ENCODE peak calls at places on chromosomes 16 and 17, in ten cellular contexts. One of them, this sample, is unnamed.

GRCh38 chr17:71409712-71410111 is 711.1 kb upstream of the SOX9 start:
- DNase-seq in PC-3: peak; percentile 81
- DNase-seq in bronchial epithelial cell: peak; percentile 95
- DNase-seq in upper lobe of left lung: no peak
- DNase-seq in A549: peak; percentile 41
- DNase-seq in fibroblast of the aortic adventitia: peak; percentile 39
- DNase-seq in left lung: no peak
- DNase-seq in AG09309: peak; percentile 88
- DNase-seq in HFF-Myc: peak; percentile 42
- DNase-seq in thoracic aorta: no peak
- DNase-seq in this sample: no peak

GRCh38 chr16:9334091-9334490 is 242.6 kb downstream of the HAPSTR1 start:
- DNase-seq in thoracic aorta: no peak
- DNase-seq in HFF-Myc: no peak
- DNase-seq in upper lobe of left lung: no peak
- DNase-seq in A549: no peak
- DNase-seq in fibroblast of the aortic adventitia: no peak
- DNase-seq in left lung: no peak
- DNase-seq in AG09309: no peak
- DNase-seq in PC-3: no peak
- DNase-seq in bronchial epithelial cell: no peak
- DNase-seq in this sample: no peak

GRCh38 chr17:74671031-74671771 is 41.5 kb downstream of the CD300LF start:
- DNase-seq in left lung: peak; percentile 94
- DNase-seq in PC-3: peak; percentile 63
- DNase-seq in AG09309: peak; percentile 5
- DNase-seq in upper lobe of left lung: peak; percentile 83
- DNase-seq in A549: peak; percentile 80
- DNase-seq in fibroblast of the aortic adventitia: peak; percentile 71
- DNase-seq in thoracic aorta: no peak
- DNase-seq in HFF-Myc: peak; percentile 40
- DNase-seq in bronchial epithelial cell: peak; percentile 37
- DNase-seq in this sample: peak; percentile 32

GRCh38 chr17:61325382-61326073 is 74.1 kb upstream of the TBX2 start:
- DNase-seq in A549: no peak
- DNase-seq in bronchial epithelial cell: no peak
- DNase-seq in thoracic aorta: no peak
- DNase-seq in HFF-Myc: no peak
- DNase-seq in fibroblast of the aortic adventitia: peak; percentile 66
- DNase-seq in PC-3: peak; percentile 82
- DNase-seq in AG09309: no peak
- DNase-seq in left lung: no peak
- DNase-seq in upper lobe of left lung: no peak
- DNase-seq in this sample: no peak

GRCh38 chr17:18859256-18859655 is 1.3 kb downstream of the PRPSAP2 start:
- DNase-seq in A549: no peak
- DNase-seq in PC-3: peak; percentile 28
- DNase-seq in bronchial epithelial cell: peak; percentile 47
- DNase-seq in AG09309: peak; percentile 20
- DNase-seq in HFF-Myc: no peak
- DNase-seq in fibroblast of the aortic adventitia: peak; percentile 81
- DNase-seq in left lung: no peak
- DNase-seq in upper lobe of left lung: no peak
- DNase-seq in thoracic aorta: no peak
- DNase-seq in this sample: peak; percentile 19

GRCh38 chr17:9948967-9949366 is 43.9 kb upstream of the RCVRN start:
- DNase-seq in thoracic aorta: no peak
- DNase-seq in AG09309: no peak
- DNase-seq in HFF-Myc: no peak
- DNase-seq in PC-3: no peak
- DNase-seq in A549: no peak
- DNase-seq in upper lobe of left lung: no peak
- DNase-seq in fibroblast of the aortic adventitia: no peak
- DNase-seq in left lung: no peak
- DNase-seq in bronchial epithelial cell: no peak
- DNase-seq in this sample: no peak

GRCh38 chr16:50460538-50461399 is 87.4 kb upstream of the NKD1 start:
- DNase-seq in bronchial epithelial cell: no peak
- DNase-seq in thoracic aorta: no peak
- DNase-seq in PC-3: no peak
- DNase-seq in upper lobe of left lung: no peak
- DNase-seq in AG09309: no peak
- DNase-seq in A549: no peak
- DNase-seq in fibroblast of the aortic adventitia: no peak
- DNase-seq in HFF-Myc: no peak
- DNase-seq in left lung: no peak
- DNase-seq in this sample: no peak

GRCh38 chr17:72560303-72561247 is 439.8 kb downstream of the SOX9 start:
- DNase-seq in thoracic aorta: no peak
- DNase-seq in fibroblast of the aortic adventitia: peak; percentile 61
- DNase-seq in HFF-Myc: no peak
- DNase-seq in left lung: peak; percentile 83
- DNase-seq in PC-3: peak; percentile 92
- DNase-seq in bronchial epithelial cell: peak; percentile 53
- DNase-seq in AG09309: no peak
- DNase-seq in upper lobe of left lung: peak; percentile 85
- DNase-seq in A549: peak; percentile 87
- DNase-seq in this sample: no peak

GRCh38 chr16:82967424-82967823 is 340.7 kb downstream of the CDH13 start:
- DNase-seq in HFF-Myc: no peak
- DNase-seq in fibroblast of the aortic adventitia: no peak
- DNase-seq in AG09309: no peak
- DNase-seq in upper lobe of left lung: no peak
- DNase-seq in bronchial epithelial cell: no peak
- DNase-seq in A549: no peak
- DNase-seq in thoracic aorta: no peak
- DNase-seq in left lung: no peak
- DNase-seq in PC-3: no peak
- DNase-seq in this sample: no peak

GRCh38 chr16:53429221-53429943 is 4.9 kb upstream of the RBL2 start:
- DNase-seq in left lung: no peak
- DNase-seq in PC-3: peak; percentile 55
- DNase-seq in upper lobe of left lung: no peak
- DNase-seq in A549: no peak
- DNase-seq in fibroblast of the aortic adventitia: peak; percentile 85
- DNase-seq in AG09309: peak; percentile 37
- DNase-seq in HFF-Myc: no peak
- DNase-seq in thoracic aorta: no peak
- DNase-seq in bronchial epithelial cell: peak; percentile 44
- DNase-seq in this sample: peak; percentile 14

GRCh38 chr16:84560269-84560668 is 55.8 kb upstream of the MEAK7 start:
- DNase-seq in HFF-Myc: no peak
- DNase-seq in A549: no peak
- DNase-seq in left lung: no peak
- DNase-seq in thoracic aorta: no peak
- DNase-seq in fibroblast of the aortic adventitia: no peak
- DNase-seq in AG09309: no peak
- DNase-seq in upper lobe of left lung: no peak
- DNase-seq in PC-3: no peak
- DNase-seq in bronchial epithelial cell: no peak
- DNase-seq in this sample: no peak

GRCh38 chr17:40794466-40794865 is 5.3 kb downstream of the KRT28 start:
- DNase-seq in thoracic aorta: no peak
- DNase-seq in left lung: no peak
- DNase-seq in HFF-Myc: no peak
- DNase-seq in fibroblast of the aortic adventitia: no peak
- DNase-seq in bronchial epithelial cell: no peak
- DNase-seq in A549: no peak
- DNase-seq in PC-3: no peak
- DNase-seq in upper lobe of left lung: no peak
- DNase-seq in AG09309: no peak
- DNase-seq in this sample: no peak

GRCh38 chr17:15462962-15463361 is 4.5 kb downstream of the CDRT4 start:
- DNase-seq in upper lobe of left lung: no peak
- DNase-seq in HFF-Myc: no peak
- DNase-seq in fibroblast of the aortic adventitia: peak; percentile 77
- DNase-seq in PC-3: no peak
- DNase-seq in bronchial epithelial cell: no peak
- DNase-seq in AG09309: no peak
- DNase-seq in thoracic aorta: no peak
- DNase-seq in left lung: no peak
- DNase-seq in A549: no peak
- DNase-seq in this sample: no peak

GRCh38 chr16:13503960-13504635 is 415.9 kb upstream of the ERCC4 start:
- DNase-seq in upper lobe of left lung: no peak
- DNase-seq in bronchial epithelial cell: no peak
- DNase-seq in left lung: no peak
- DNase-seq in fibroblast of the aortic adventitia: no peak
- DNase-seq in AG09309: no peak
- DNase-seq in HFF-Myc: no peak
- DNase-seq in A549: no peak
- DNase-seq in thoracic aorta: no peak
- DNase-seq in PC-3: no peak
- DNase-seq in this sample: no peak

GRCh38 chr17:8121531-8122390 is 2.1 kb downstream of the HES7 start:
- DNase-seq in left lung: peak; percentile 85
- DNase-seq in A549: peak; percentile 92
- DNase-seq in HFF-Myc: no peak
- DNase-seq in thoracic aorta: no peak
- DNase-seq in bronchial epithelial cell: no peak
- DNase-seq in PC-3: peak; percentile 47
- DNase-seq in AG09309: no peak
- DNase-seq in fibroblast of the aortic adventitia: peak; percentile 45
- DNase-seq in upper lobe of left lung: no peak
- DNase-seq in this sample: no peak

GRCh38 chr16:23857901-23858300 is 22.1 kb downstream of the PRKCB start:
- DNase-seq in left lung: no peak
- DNase-seq in fibroblast of the aortic adventitia: no peak
- DNase-seq in PC-3: no peak
- DNase-seq in upper lobe of left lung: no peak
- DNase-seq in thoracic aorta: no peak
- DNase-seq in A549: no peak
- DNase-seq in bronchial epithelial cell: no peak
- DNase-seq in HFF-Myc: no peak
- DNase-seq in AG09309: no peak
- DNase-seq in this sample: no peak
- H3K4me3 ChIP-seq in left lung: no peak overlapping the region
- H3K4me3 ChIP-seq in fibroblast of the aortic adventitia: no peak overlapping the region
- H3K4me3 ChIP-seq in PC-3: no peak overlapping the region
- H3K4me3 ChIP-seq in upper lobe of left lung: no peak overlapping the region
- H3K4me3 ChIP-seq in thoracic aorta: no peak overlapping the region
- H3K4me3 ChIP-seq in A549: no peak overlapping the region
- H3K4me3 ChIP-seq in bronchial epithelial cell: no peak overlapping the region
- H3K4me3 ChIP-seq in HFF-Myc: no peak overlapping the region
- H3K4me3 ChIP-seq in AG09309: no peak overlapping the region
- H3K4me3 ChIP-seq in this sample: no peak overlapping the region

DNA sequence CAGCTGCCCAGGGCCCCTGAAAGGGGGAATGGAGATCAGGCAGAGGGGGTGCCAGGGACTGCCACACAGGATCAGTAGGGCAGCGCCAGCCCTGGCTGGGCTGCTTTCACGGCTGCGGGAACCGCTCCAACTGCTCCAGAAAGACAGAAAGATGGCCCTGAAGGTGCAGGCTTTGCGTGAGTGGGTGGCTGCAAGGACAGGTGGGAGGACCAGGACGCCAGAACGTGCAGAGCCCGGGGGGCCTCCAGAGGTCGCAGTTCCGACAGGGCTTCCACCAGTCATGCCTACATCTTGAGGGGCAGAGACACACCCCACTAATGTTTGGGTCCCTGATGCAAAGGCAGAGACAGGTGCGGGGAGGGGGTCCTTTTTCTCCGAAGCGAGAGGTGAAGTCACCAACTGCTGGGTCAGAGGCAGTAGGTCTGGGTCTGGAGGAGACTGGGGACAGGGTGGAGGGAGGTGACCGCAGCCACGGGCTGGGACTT is 790 bp upstream of the ATP6V0C start:
- DNase-seq in thoracic aorta: no peak
- DNase-seq in PC-3: no peak
- DNase-seq in fibroblast of the aortic adventitia: no peak
- DNase-seq in bronchial epithelial cell: no peak
- DNase-seq in left lung: peak; percentile 68
- DNase-seq in HFF-Myc: no peak
- DNase-seq in A549: no peak
- DNase-seq in upper lobe of left lung: peak; percentile 31
- DNase-seq in AG09309: no peak
- DNase-seq in this sample: no peak
- TF ChIP-seq CTCF in thoracic aorta: no peak
- TF ChIP-seq CTCF in PC-3: no peak
- TF ChIP-seq CTCF in fibroblast of the aortic adventitia: no peak
- TF ChIP-seq CTCF in bronchial epithelial cell: no peak
- TF ChIP-seq CTCF in left lung: no peak
- TF ChIP-seq CTCF in HFF-Myc: no peak
- TF ChIP-seq CTCF in A549: no peak
- TF ChIP-seq CTCF in upper lobe of left lung: no peak
- TF ChIP-seq CTCF in AG09309: no peak
- TF ChIP-seq CTCF in this sample: peak; percentile 12

GRCh38 chr17:6165806-6166205 is 95.6 kb downstream of the WSCD1 start:
- DNase-seq in A549: no peak
- DNase-seq in AG09309: no peak
- DNase-seq in left lung: no peak
- DNase-seq in thoracic aorta: no peak
- DNase-seq in upper lobe of left lung: no peak
- DNase-seq in fibroblast of the aortic adventitia: no peak
- DNase-seq in PC-3: no peak
- DNase-seq in HFF-Myc: no peak
- DNase-seq in bronchial epithelial cell: no peak
- DNase-seq in this sample: no peak
- H3K4me3 ChIP-seq in A549: no peak overlapping the region
- H3K4me3 ChIP-seq in AG09309: no peak overlapping the region
- H3K4me3 ChIP-seq in left lung: no peak overlapping the region
- H3K4me3 ChIP-seq in thoracic aorta: no peak overlapping the region
- H3K4me3 ChIP-seq in upper lobe of left lung: no peak overlapping the region
- H3K4me3 ChIP-seq in fibroblast of the aortic adventitia: no peak overlapping the region
- H3K4me3 ChIP-seq in PC-3: no peak overlapping the region
- H3K4me3 ChIP-seq in HFF-Myc: no peak overlapping the region
- H3K4me3 ChIP-seq in bronchial epithelial cell: no peak overlapping the region
- H3K4me3 ChIP-seq in this sample: no peak overlapping the region

GRCh38 chr17:45162022-45162687 is 480 bp downstream of the HEXIM2 start:
- DNase-seq in bronchial epithelial cell: no peak
- DNase-seq in upper lobe of left lung: no peak
- DNase-seq in A549: no peak
- DNase-seq in fibroblast of the aortic adventitia: no peak
- DNase-seq in thoracic aorta: no peak
- DNase-seq in left lung: peak; percentile 75
- DNase-seq in AG09309: no peak
- DNase-seq in PC-3: no peak
- DNase-seq in HFF-Myc: no peak
- DNase-seq in this sample: no peak

GRCh38 chr17:45164734-45165269 is 3.1 kb downstream of the HEXIM2 start:
- DNase-seq in bronchial epithelial cell: no peak
- DNase-seq in A549: no peak
- DNase-seq in AG09309: no peak
- DNase-seq in PC-3: no peak
- DNase-seq in thoracic aorta: no peak
- DNase-seq in HFF-Myc: no peak
- DNase-seq in upper lobe of left lung: no peak
- DNase-seq in left lung: peak; percentile 29
- DNase-seq in fibroblast of the aortic adventitia: no peak
- DNase-seq in this sample: no peak

GRCh38 chr17:45161288-45162021 is at the start of gene HEXIM2:
- DNase-seq in thoracic aorta: peak; percentile 98
- DNase-seq in fibroblast of the aortic adventitia: peak; percentile 100
- DNase-seq in HFF-Myc: peak; percentile 100
- DNase-seq in upper lobe of left lung: peak; percentile 99
- DNase-seq in PC-3: peak; percentile 100
- DNase-seq in A549: peak; percentile 100
- DNase-seq in left lung: peak; percentile 97
- DNase-seq in AG09309: peak; percentile 100
- DNase-seq in bronchial epithelial cell: peak; percentile 98
- DNase-seq in this sample: peak; percentile 100

GRCh38 chr17:45156242-45156641 is 5.4 kb upstream of the HEXIM2 start:
- DNase-seq in HFF-Myc: no peak
- DNase-seq in PC-3: no peak
- DNase-seq in upper lobe of left lung: no peak
- DNase-seq in left lung: peak; percentile 2
- DNase-seq in bronchial epithelial cell: no peak
- DNase-seq in AG09309: no peak
- DNase-seq in fibroblast of the aortic adventitia: no peak
- DNase-seq in thoracic aorta: no peak
- DNase-seq in A549: no peak
- DNase-seq in this sample: no peak

GRCh38 chr17:45160505-45161287 is 979 bp upstream of the HEXIM2 start:
- DNase-seq in A549: peak; percentile 85
- DNase-seq in left lung: peak; percentile 89
- DNase-seq in fibroblast of the aortic adventitia: peak; percentile 59
- DNase-seq in HFF-Myc: no peak
- DNase-seq in upper lobe of left lung: peak; percentile 69
- DNase-seq in PC-3: peak; percentile 61
- DNase-seq in AG09309: no peak
- DNase-seq in thoracic aorta: no peak
- DNase-seq in bronchial epithelial cell: peak; percentile 29
- DNase-seq in this sample: no peak
- TF ChIP-seq CTCF in A549: peak; percentile 22
- TF ChIP-seq CTCF in left lung: no peak
- TF ChIP-seq CTCF in fibroblast of the aortic adventitia: peak; percentile 22
- TF ChIP-seq CTCF in HFF-Myc: no peak
- TF ChIP-seq CTCF in upper lobe of left lung: no peak
- TF ChIP-seq CTCF in PC-3: peak; percentile 38
- TF ChIP-seq CTCF in AG09309: peak; percentile 24
- TF ChIP-seq CTCF in thoracic aorta: peak; percentile 27
- TF ChIP-seq CTCF in bronchial epithelial cell: peak; percentile 29
- TF ChIP-seq CTCF in this sample: peak; percentile 23

This sample was measured in retinal pigment epithelial cell.